ENCODE peak calls at places on chromosome 5, in four cellular contexts. One of them, this sample, is unnamed.

GRCh38 chr5:68181039-68181599 is 34.4 kb upstream of the PIK3R1 start:
- DNase-seq in tibial nerve: no peak
- DNase-seq in psoas muscle: no peak
- DNase-seq in mucosa of descending colon: no peak
- DNase-seq in this sample: peak; percentile 59

GRCh38 chr5:57779383-57780223 is 297.0 kb upstream of the ACTBL2 start:
- DNase-seq in psoas muscle: no peak
- DNase-seq in mucosa of descending colon: no peak
- DNase-seq in tibial nerve: peak; percentile 45
- DNase-seq in this sample: peak; percentile 56

GRCh38 chr5:51582871-51583384 is 199.7 kb downstream of the ISL1 start:
- DNase-seq in mucosa of descending colon: no peak
- DNase-seq in psoas muscle: no peak
- DNase-seq in tibial nerve: no peak
- DNase-seq in this sample: no peak

GRCh38 chr5:1565737-1566734 is 42.3 kb upstream of the LPCAT1 start:
- DNase-seq in psoas muscle: peak; percentile 90
- DNase-seq in tibial nerve: no peak
- DNase-seq in mucosa of descending colon: no peak
- DNase-seq in this sample: no peak

GRCh38 chr5:160009591-160009989 is 651 bp downstream of the TTC1 start:
- DNase-seq in mucosa of descending colon: no peak
- DNase-seq in tibial nerve: no peak
- DNase-seq in psoas muscle: no peak
- DNase-seq in this sample: peak; percentile 18

GRCh38 chr5:124716169-124716568 is 30.3 kb downstream of the ZNF608 start:
- DNase-seq in mucosa of descending colon: no peak
- DNase-seq in tibial nerve: no peak
- DNase-seq in psoas muscle: no peak
- DNase-seq in this sample: no peak

GRCh38 chr5:41789434-41789833 is 80.8 kb downstream of the OXCT1 start:
- DNase-seq in tibial nerve: no peak
- DNase-seq in psoas muscle: no peak
- DNase-seq in mucosa of descending colon: no peak
- DNase-seq in this sample: no peak

GRCh38 chr5:44807269-44807668 is 1.5 kb upstream of the MRPS30 start:
- DNase-seq in mucosa of descending colon: no peak
- DNase-seq in psoas muscle: no peak
- DNase-seq in tibial nerve: no peak
- DNase-seq in this sample: no peak

GRCh38 chr5:97125125-97125683 is 17.2 kb downstream of the LIX1 start:
- DNase-seq in psoas muscle: no peak
- DNase-seq in tibial nerve: no peak
- DNase-seq in mucosa of descending colon: no peak
- DNase-seq in this sample: no peak

GRCh38 chr5:126384985-126385384 is 38.2 kb upstream of the GRAMD2B start:
- DNase-seq in mucosa of descending colon: no peak
- DNase-seq in psoas muscle: no peak
- DNase-seq in tibial nerve: no peak
- DNase-seq in this sample: no peak

DNA sequence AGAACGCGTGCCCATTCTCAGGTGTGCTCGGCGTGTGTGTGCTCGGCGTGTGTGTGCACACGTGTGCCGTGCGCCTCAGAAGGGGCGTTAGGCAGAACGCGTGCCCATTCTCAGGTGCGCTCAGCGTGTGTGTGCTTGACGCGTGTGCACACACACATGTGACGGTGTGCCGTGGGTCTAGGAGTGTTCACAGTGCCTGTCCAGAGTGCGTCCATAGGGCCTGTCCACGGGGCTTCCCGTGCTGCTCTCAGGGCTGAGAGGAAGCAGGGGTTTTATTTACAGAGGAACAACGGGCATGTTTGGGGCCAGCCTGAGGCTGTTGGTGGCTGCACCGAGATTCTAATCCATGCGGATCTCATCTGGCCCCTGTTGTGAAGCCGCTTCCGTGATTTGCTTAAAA is 14.2 kb upstream of the AHRR start:
- DNase-seq in tibial nerve: no peak
- DNase-seq in psoas muscle: no peak
- DNase-seq in mucosa of descending colon: no peak
- DNase-seq in this sample: no peak
- H3K4me1 ChIP-seq in tibial nerve: peaks cover 27% of the 10 kb centered on the region
- H3K4me1 ChIP-seq in psoas muscle: no peaks in the 10 kb centered on the region
- H3K4me1 ChIP-seq in mucosa of descending colon: no peaks in the 10 kb centered on the region
- H3K4me1 ChIP-seq in this sample: no peaks in the 10 kb centered on the region

GRCh38 chr5:157865844-157866243 is 6.9 kb upstream of the CLINT1 start:
- DNase-seq in tibial nerve: no peak
- DNase-seq in mucosa of descending colon: no peak
- DNase-seq in psoas muscle: no peak
- DNase-seq in this sample: no peak

GRCh38 chr5:157860898-157861894 is 2.3 kb upstream of the CLINT1 start:
- DNase-seq in tibial nerve: no peak
- DNase-seq in psoas muscle: no peak
- DNase-seq in mucosa of descending colon: no peak
- DNase-seq in this sample: peak; percentile 25

GRCh38 chr5:157859227-157859575 is 256 bp upstream of the CLINT1 start:
- DNase-seq in psoas muscle: no peak
- DNase-seq in mucosa of descending colon: no peak
- DNase-seq in tibial nerve: no peak
- DNase-seq in this sample: no peak

GRCh38 chr5:157864067-157864466 is 5.1 kb upstream of the CLINT1 start:
- DNase-seq in mucosa of descending colon: no peak
- DNase-seq in psoas muscle: no peak
- DNase-seq in tibial nerve: no peak
- DNase-seq in this sample: no peak

GRCh38 chr5:157862183-157862851 is 3.4 kb upstream of the CLINT1 start:
- DNase-seq in tibial nerve: no peak
- DNase-seq in mucosa of descending colon: no peak
- DNase-seq in psoas muscle: no peak
- DNase-seq in this sample: no peak
- H3K4me1 ChIP-seq in tibial nerve: peaks cover 11% of the 10 kb centered on the region
- H3K4me1 ChIP-seq in mucosa of descending colon: peaks cover 8% of the 10 kb centered on the region
- H3K4me1 ChIP-seq in psoas muscle: peaks cover 15% of the 10 kb centered on the region
- H3K4me1 ChIP-seq in this sample: peaks cover 6% of the 10 kb centered on the region

DNA sequence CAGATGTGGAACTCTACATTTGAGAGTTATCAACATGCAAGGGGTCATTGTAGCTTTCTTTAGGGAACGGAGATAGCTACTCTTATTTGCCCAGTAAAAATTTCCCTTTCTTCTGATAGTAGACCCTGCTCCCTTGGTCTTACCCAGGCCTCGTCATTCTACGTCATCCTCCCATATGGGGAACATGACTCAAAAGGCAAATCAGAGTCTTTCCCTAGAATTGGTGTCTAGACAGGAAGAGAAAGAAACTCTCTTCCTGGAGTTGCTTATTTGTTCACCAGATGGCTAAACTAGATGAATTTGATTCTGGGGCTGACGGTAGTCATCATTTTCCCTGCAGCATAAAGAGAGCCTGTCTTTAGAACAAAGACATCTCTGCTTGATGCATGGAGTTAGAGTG is 12.2 kb upstream of the SLC38A9 start:
- DNase-seq in tibial nerve: no peak
- DNase-seq in psoas muscle: no peak
- DNase-seq in mucosa of descending colon: no peak
- DNase-seq in this sample: no peak
- H3K4me1 ChIP-seq in tibial nerve: no peaks in the 10 kb centered on the region
- H3K4me1 ChIP-seq in psoas muscle: no peaks in the 10 kb centered on the region
- H3K4me1 ChIP-seq in mucosa of descending colon: no peaks in the 10 kb centered on the region
- H3K4me1 ChIP-seq in this sample: no peaks in the 10 kb centered on the region

GRCh38 chr5:143433680-143434079 is 30.2 kb upstream of the NR3C1 start:
- DNase-seq in psoas muscle: no peak
- DNase-seq in tibial nerve: no peak
- DNase-seq in mucosa of descending colon: no peak
- DNase-seq in this sample: no peak
- H3K4me1 ChIP-seq in psoas muscle: peaks cover 9% of the 10 kb centered on the region
- H3K4me1 ChIP-seq in tibial nerve: peaks cover 13% of the 10 kb centered on the region
- H3K4me1 ChIP-seq in mucosa of descending colon: no peaks in the 10 kb centered on the region
- H3K4me1 ChIP-seq in this sample: no peaks in the 10 kb centered on the region

GRCh38 chr5:154784856-154785255 is 29.7 kb downstream of the LARP1 start:
- DNase-seq in mucosa of descending colon: no peak
- DNase-seq in psoas muscle: no peak
- DNase-seq in tibial nerve: no peak
- DNase-seq in this sample: no peak

GRCh38 chr5:154786414-154786813 is 31.2 kb downstream of the LARP1 start:
- DNase-seq in tibial nerve: no peak
- DNase-seq in mucosa of descending colon: no peak
- DNase-seq in psoas muscle: no peak
- DNase-seq in this sample: no peak

GRCh38 chr5:154791535-154791934 is 36.4 kb downstream of the LARP1 start:
- DNase-seq in mucosa of descending colon: no peak
- DNase-seq in tibial nerve: no peak
- DNase-seq in psoas muscle: no peak
- DNase-seq in this sample: no peak

GRCh38 chr5:154783774-154784460 is 28.7 kb downstream of the LARP1 start:
- DNase-seq in psoas muscle: no peak
- DNase-seq in mucosa of descending colon: no peak
- DNase-seq in tibial nerve: no peak
- DNase-seq in this sample: no peak

DNA sequence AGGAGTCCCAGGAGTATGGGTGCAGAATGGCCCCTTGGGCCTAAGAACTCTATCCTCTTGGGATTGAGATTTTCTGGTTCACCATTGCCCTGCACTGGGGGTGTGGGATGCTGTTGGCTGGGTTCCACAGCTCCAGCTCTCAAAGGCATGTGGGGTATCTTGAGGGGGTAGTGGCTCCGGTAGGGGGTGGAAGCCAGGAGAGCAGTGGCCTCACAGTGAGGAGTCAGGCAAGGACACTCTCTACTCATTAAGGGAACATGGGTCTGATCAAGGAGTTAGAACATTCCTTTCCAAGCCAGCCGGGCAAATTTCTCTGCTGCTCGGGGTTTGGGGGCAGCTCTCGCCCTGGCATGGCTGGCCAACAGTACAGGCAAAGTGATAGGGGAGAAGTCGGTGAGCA is 33.0 kb downstream of the LARP1 start:
- DNase-seq in psoas muscle: no peak
- DNase-seq in tibial nerve: no peak
- DNase-seq in mucosa of descending colon: no peak
- DNase-seq in this sample: no peak
- H3K4me1 ChIP-seq in psoas muscle: peaks cover 46% of the 10 kb centered on the region
- H3K4me1 ChIP-seq in tibial nerve: peaks cover 54% of the 10 kb centered on the region
- H3K4me1 ChIP-seq in mucosa of descending colon: peaks cover 18% of the 10 kb centered on the region
- H3K4me1 ChIP-seq in this sample: peaks cover 12% of the 10 kb centered on the region

This sample was measured in trophoblast cell.